ENCODE peak calls at places on chromosomes 13 and 19, in five cellular contexts. D, M, R, O and K are unnamed samples. For H3K4me1, the result is how much of the 10 kb centered on the place peaks cover.

GRCh38 chr13:20188649-20189553 is 3.8 kb downstream of the GJB2 start:
- DNase-seq in M (no peak), D (peak), O (no peak), R (no peak), K (peak)

GRCh38 chr19:46221981-46222610 is 7.4 kb upstream of the IGFL1 start:
- DNase-seq in M (peak), O (peak), R (no peak), D (no peak), K (no peak)

GRCh38 chr19:57664269-57665127 is 4.2 kb upstream of the ZSCAN4 start:
- DNase-seq in D (peak), M (no peak), O (no peak), R (no peak), K (peak)

GRCh38 chr13:114045113-114045735 is 71.3 kb upstream of the C13orf46 start:
- DNase-seq in O (no peak), M (no peak), D (no peak), R (no peak), K (no peak)

GRCh38 chr13:80824231-80824630 is 483.3 kb upstream of the SPRY2 start:
- DNase-seq in M (no peak), O (no peak), R (no peak), D (no peak), K (no peak)

GRCh38 chr19:51097166-51097736 is 11.0 kb downstream of the CTU1 start:
- DNase-seq in M (no peak), R (peak), D (peak), O (peak), K (peak)

GRCh38 chr13:46303743-46304385 is 83.2 kb downstream of the RUBCNL start:
- DNase-seq in R (peak), D (no peak), O (no peak), M (no peak), K (no peak)

GRCh38 chr13:51639171-51639570 is 54.9 kb downstream of the WDFY2 start:
- DNase-seq in D (no peak), M (no peak), R (no peak), O (no peak), K (no peak)

GRCh38 chr13:93628136-93628535 is 401.5 kb downstream of the GPC6 start:
- DNase-seq in D (no peak), O (no peak), M (no peak), R (no peak), K (no peak)

GRCh38 chr19:51375504-51376221 is 3.2 kb upstream of the NKG7 start:
- DNase-seq in O (no peak), R (no peak), D (no peak), M (no peak), K (no peak)

GRCh38 chr19:13018037-13018914 is 23.0 kb downstream of the NFIX start:
- DNase-seq in R (no peak), M (no peak), D (peak), O (peak), K (peak)

GRCh38 chr19:5691205-5691929 is 1.3 kb downstream of the RPL36 start:
- DNase-seq in M (no peak), D (peak), O (peak), R (peak), K (peak)

GRCh38 chr19:13763300-13763699 is 1.0 kb upstream of the MRI1 start:
- DNase-seq in R (no peak), D (no peak), O (no peak), M (no peak), K (no peak)

GRCh38 chr19:8395621-8396082 is 5.5 kb downstream of the RAB11B start:
- DNase-seq in O (no peak), D (no peak), M (no peak), R (no peak), K (no peak)

GRCh38 chr19:16613841-16614240 is 14.2 kb downstream of the MED26 start:
- DNase-seq in R (no peak), O (no peak), M (no peak), D (no peak), K (no peak)
- H3K4me1 ChIP-seq in R (under half), O (under half), M (under half), D (under half), K (under half)

GRCh38 chr19:2015611-2015950 is at the start of gene BTBD2:
- DNase-seq in D (peak), M (no peak), R (peak), O (no peak), K (peak)

GRCh38 chr19:2016041-2016807 is 710 bp upstream of the BTBD2 start:
- DNase-seq in R (peak), D (peak), O (peak), M (peak), K (peak)

GRCh38 chr19:2014081-2014693 is 1.3 kb downstream of the BTBD2 start:
- DNase-seq in R (no peak), D (no peak), O (no peak), M (no peak), K (no peak)

GRCh38 chr19:2013683-2013961 is 1.9 kb downstream of the BTBD2 start:
- DNase-seq in O (no peak), R (no peak), M (no peak), D (no peak), K (no peak)

GRCh38 chr19:2014731-2015610 is 543 bp downstream of the BTBD2 start:
- DNase-seq in D (no peak), M (no peak), O (no peak), R (peak), K (peak)
- H3K4me3 ChIP-seq in D (peak), M (peak), O (peak), R (no peak), K (peak)

GRCh38 chr19:10432736-10433130 is 12.4 kb downstream of the PDE4A start:
- DNase-seq in O (no peak), R (no peak), D (no peak), M (no peak), K (no peak)

GRCh38 chr19:10431254-10431942 is 11.1 kb downstream of the PDE4A start:
- DNase-seq in O (no peak), R (no peak), D (peak), M (no peak), K (no peak)

GRCh38 chr19:10430505-10431253 is 10.3 kb downstream of the PDE4A start:
- DNase-seq in M (no peak), D (peak), R (no peak), O (no peak), K (peak)

GRCh38 chr19:10433131-10433536 is 12.8 kb downstream of the PDE4A start:
- DNase-seq in O (no peak), M (no peak), D (no peak), R (no peak), K (no peak)

GRCh38 chr19:10431943-10432735 is 11.8 kb downstream of the PDE4A start:
- DNase-seq in R (peak), O (no peak), D (peak), M (no peak), K (peak)
- H3K4me1 ChIP-seq in R (under half), O (under half), D (under half), M (under half), K (under half)

DNA sequence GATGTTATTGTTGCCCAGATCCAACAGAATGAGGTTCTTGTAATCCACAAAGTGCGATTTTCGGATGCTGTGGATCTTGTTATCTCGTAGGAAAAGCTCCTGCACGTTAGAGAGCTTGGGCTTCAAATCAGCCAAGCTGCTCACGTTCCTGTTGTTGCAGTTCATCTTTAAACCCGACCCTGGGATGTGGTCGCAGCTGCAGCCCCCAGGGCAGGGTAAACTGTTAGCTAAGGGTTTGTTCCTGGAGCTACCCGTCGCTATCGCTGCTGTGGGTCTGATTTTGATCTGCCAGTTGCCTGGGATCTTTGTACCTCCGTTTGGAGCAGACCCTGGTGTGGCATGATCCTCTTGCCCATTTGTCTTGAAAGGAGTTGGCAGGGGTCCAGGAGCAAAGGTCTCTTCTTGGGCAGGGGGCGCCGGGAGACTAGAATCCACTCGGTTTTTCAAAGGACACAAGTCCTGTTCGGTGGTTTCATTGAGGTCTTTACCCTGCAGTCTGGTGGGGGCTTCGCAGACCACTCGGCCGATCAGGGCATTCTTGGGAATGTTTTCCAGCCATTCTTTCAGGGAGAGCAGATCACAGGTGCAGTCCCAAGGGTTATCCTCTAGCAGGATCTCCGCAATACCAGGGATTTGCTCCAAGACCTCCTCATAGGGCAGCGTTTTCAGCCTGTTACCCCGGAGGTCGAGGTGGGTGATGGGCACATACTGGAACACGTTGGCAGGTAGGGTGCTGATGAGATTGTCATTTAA is 1.8 kb downstream of the SLITRK1 start:
- DNase-seq in R (no peak), D (no peak), M (no peak), O (no peak), K (peak)
- H3K4me3 ChIP-seq in R (no peak), D (no peak), M (peak), O (no peak), K (peak)

GRCh38 chr19:11199517-11199916 is 2.2 kb upstream of the KANK2 start:
- DNase-seq in O (no peak), R (no peak), D (no peak), M (no peak), K (no peak)
- H3K4me1 ChIP-seq in O (under half), R (under half), D (under half), M (under half), K (under half)